ENCODE peak calls at places on chromosomes 7 and 10, in five cellular contexts. Y is CD8-positive, alpha-beta T cell; E is GM23248; S is aorta; L is Peyer's patch. R is an unnamed sample.

GRCh38 chr10:89549510-89549909 is 14.1 kb upstream of the SLC16A12 start:
- DNase-seq in S (no peak), E (no peak), L (no peak), Y (no peak), R (no peak)

GRCh38 chr10:80500572-80501380 is 36.9 kb upstream of the SH2D4B start:
- DNase-seq in E (no peak), L (peak), S (peak), Y (no peak), R (no peak)

GRCh38 chr7:13017325-13017853 is 330.0 kb downstream of the ARL4A start:
- DNase-seq in Y (no peak), E (peak), L (no peak), S (no peak), R (no peak)

GRCh38 chr10:11165591-11166543 is 148.2 kb downstream of the CELF2 start:
- DNase-seq in S (peak), L (peak), Y (peak), E (peak), R (no peak)

GRCh38 chr7:154928136-154929005 is 74.6 kb downstream of the PAXIP1 start:
- DNase-seq in E (peak), S (no peak), Y (peak), L (peak), R (no peak)

GRCh38 chr7:44637788-44638594 is 31.6 kb downstream of the OGDH start:
- DNase-seq in S (no peak), E (peak), L (peak), Y (peak), R (no peak)

GRCh38 chr7:64610997-64611396 is 48.1 kb upstream of the ZNF680 start:
- DNase-seq in E (no peak), Y (no peak), L (no peak), S (no peak), R (no peak)

GRCh38 chr10:123771877-123772644 is 105.9 kb downstream of the GPR26 start:
- DNase-seq in E (no peak), L (no peak), Y (no peak), S (no peak), R (no peak)

GRCh38 chr7:155808551-155809331 is 3.5 kb downstream of the SHH start:
- DNase-seq in E (no peak), S (no peak), L (no peak), Y (no peak), R (no peak)

GRCh38 chr7:30523466-30523865 is 18.8 kb upstream of the GGCT start:
- DNase-seq in E (no peak), L (no peak), Y (no peak), S (no peak), R (no peak)

GRCh38 chr10:89481662-89482061 is 53.7 kb downstream of the SLC16A12 start:
- DNase-seq in L (no peak), E (peak), Y (no peak), S (no peak), R (no peak)

GRCh38 chr7:116500071-116500853 is 724 bp downstream of the CAV2 start:
- DNase-seq in Y (no peak), E (peak), S (peak), L (no peak), R (peak)

GRCh38 chr7:77989981-77990566 is 191.5 kb downstream of the PHTF2 start:
- DNase-seq in L (no peak), S (no peak), E (no peak), Y (no peak), R (no peak)

GRCh38 chr10:95660283-95660682 is 3.8 kb upstream of the ALDH18A1 start:
- DNase-seq in Y (no peak), E (peak), L (no peak), S (no peak), R (no peak)

GRCh38 chr10:112991888-112992491 is 41.9 kb downstream of the TCF7L2 start:
- DNase-seq in Y (no peak), S (no peak), L (no peak), E (no peak), R (no peak)

GRCh38 chr10:132143162-132143561 is 43.6 kb upstream of the DPYSL4 start:
- DNase-seq in L (no peak), S (no peak), Y (no peak), E (no peak), R (no peak)

GRCh38 chr10:61332506-61332905 is 120.7 kb downstream of the TMEM26 start:
- DNase-seq in Y (no peak), S (no peak), L (no peak), E (no peak), R (no peak)

GRCh38 chr10:88881335-88881734 is 1.3 kb downstream of the STAMBPL1 start:
- DNase-seq in S (no peak), Y (no peak), E (peak), L (peak), R (no peak)

GRCh38 chr7:155345490-155345889 is 47.8 kb downstream of the INSIG1 start:
- DNase-seq in L (no peak), S (no peak), Y (no peak), E (no peak), R (no peak)

GRCh38 chr7:43332193-43332796 is 219.8 kb downstream of the HECW1 start:
- DNase-seq in L (no peak), Y (no peak), E (no peak), S (no peak), R (no peak)

GRCh38 chr10:46544989-46545791 is 11.3 kb downstream of the GPRIN2 start:
- DNase-seq in L (peak), Y (no peak), S (peak), E (peak), R (no peak)

GRCh38 chr10:94320285-94320914 is 42.3 kb downstream of the NOC3L start:
- DNase-seq in Y (peak), E (peak), L (peak), S (peak), R (peak)

GRCh38 chr7:157870644-157871290 is 534.0 kb downstream of the DNAJB6 start:
- DNase-seq in L (no peak), Y (no peak), S (no peak), E (no peak), R (no peak)

GRCh38 chr10:28215930-28216329 is 86.9 kb downstream of the MPP7 start:
- DNase-seq in Y (no peak), E (no peak), S (no peak), L (no peak), R (no peak)

GRCh38 chr7:38448076-38448475 is 174.6 kb upstream of the TARP start:
- DNase-seq in L (no peak), E (peak), S (no peak), Y (no peak), R (no peak)

GRCh38 chr7:12951397-12951801 is 264.0 kb downstream of the ARL4A start:
- DNase-seq in L (no peak), Y (no peak), E (peak), S (no peak), R (no peak)

GRCh38 chr10:7559447-7559846 is 107.3 kb downstream of the ITIH5 start:
- DNase-seq in S (no peak), L (no peak), E (peak), Y (no peak), R (no peak)

GRCh38 chr10:7441395-7442161 is 30.7 kb upstream of the SFMBT2 start:
- DNase-seq in Y (no peak), E (no peak), L (no peak), S (no peak), R (no peak)

GRCh38 chr10:131436467-131436866 is 124.9 kb upstream of the TCERG1L start:
- DNase-seq in E (peak), S (no peak), Y (no peak), L (no peak), R (no peak)

GRCh38 chr7:7857143-7857583 is 111.4 kb upstream of the GLCCI1 start:
- DNase-seq in L (no peak), S (no peak), E (no peak), Y (no peak), R (no peak)

GRCh38 chr7:149385195-149385955 is 75.5 kb downstream of the ZNF777 start:
- DNase-seq in S (no peak), L (no peak), Y (no peak), E (no peak), R (no peak)

GRCh38 chr7:127382301-127383085 is 10.0 kb downstream of the ZNF800 start:
- DNase-seq in S (no peak), L (no peak), E (no peak), Y (no peak), R (no peak)

GRCh38 chr7:75699993-75700392 is 38.7 kb downstream of the HIP1 start:
- DNase-seq in Y (no peak), L (no peak), S (peak), E (no peak), R (no peak)

GRCh38 chr7:31120800-31121513 is 68.8 kb downstream of the ADCYAP1R1 start:
- DNase-seq in S (no peak), Y (no peak), E (no peak), L (no peak), R (peak)

GRCh38 chr10:42961156-42961589 is 115.7 kb upstream of the RET start:
- DNase-seq in L (no peak), S (peak), Y (no peak), E (no peak), R (no peak)

GRCh38 chr10:15745748-15746147 is 26.0 kb upstream of the ITGA8 start:
- DNase-seq in E (peak), S (no peak), L (no peak), Y (no peak), R (peak)

GRCh38 chr10:119896061-119896655 is 3.6 kb downstream of the SEC23IP start:
- DNase-seq in E (peak), L (no peak), Y (no peak), S (no peak), R (no peak)

GRCh38 chr10:76202777-76203176 is 771.4 kb downstream of the LRMDA start:
- DNase-seq in E (peak), Y (no peak), L (no peak), S (no peak), R (no peak)

GRCh38 chr7:158613481-158613880 is 25.9 kb upstream of the PTPRN2 start:
- DNase-seq in L (no peak), E (peak), S (no peak), Y (no peak), R (no peak)

GRCh38 chr10:71780161-71780560 is 6.8 kb upstream of the VSIR start:
- DNase-seq in L (no peak), S (no peak), E (no peak), Y (no peak), R (no peak)

GRCh38 chr10:71779641-71780040 is 6.3 kb upstream of the VSIR start:
- DNase-seq in E (no peak), Y (no peak), S (no peak), L (no peak), R (no peak)

GRCh38 chr10:71777213-71777985 is 4.1 kb upstream of the VSIR start:
- DNase-seq in L (no peak), Y (no peak), E (no peak), S (no peak), R (no peak)

GRCh38 chr10:71776528-71776927 is 3.2 kb upstream of the VSIR start:
- DNase-seq in E (no peak), L (no peak), S (no peak), Y (no peak), R (no peak)

DNA sequence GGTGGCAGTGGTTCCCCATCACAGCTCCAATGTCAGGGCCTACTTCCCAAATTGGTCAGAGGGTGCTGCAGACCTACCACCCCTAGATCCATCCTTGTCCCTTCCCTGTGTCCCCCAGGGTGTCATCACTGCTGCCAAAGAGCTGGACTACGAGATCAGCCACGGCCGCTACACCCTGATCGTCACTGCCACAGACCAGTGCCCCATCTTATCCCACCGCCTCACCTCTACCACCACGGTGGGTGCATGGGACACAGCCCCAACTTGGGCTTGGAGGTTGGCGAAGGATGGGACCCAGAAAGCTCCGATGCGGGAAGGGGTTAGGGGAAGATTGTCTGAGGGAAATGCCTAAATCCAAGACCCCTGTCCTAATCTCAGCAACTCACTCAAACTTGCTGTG is 4.8 kb upstream of the VSIR start:
- DNase-seq in Y (no peak), L (no peak), S (no peak), E (no peak), R (no peak)
- H3K27ac ChIP-seq in Y (no peak), L (no peak), S (no peak), E (no peak), R (no peak)

DNA sequence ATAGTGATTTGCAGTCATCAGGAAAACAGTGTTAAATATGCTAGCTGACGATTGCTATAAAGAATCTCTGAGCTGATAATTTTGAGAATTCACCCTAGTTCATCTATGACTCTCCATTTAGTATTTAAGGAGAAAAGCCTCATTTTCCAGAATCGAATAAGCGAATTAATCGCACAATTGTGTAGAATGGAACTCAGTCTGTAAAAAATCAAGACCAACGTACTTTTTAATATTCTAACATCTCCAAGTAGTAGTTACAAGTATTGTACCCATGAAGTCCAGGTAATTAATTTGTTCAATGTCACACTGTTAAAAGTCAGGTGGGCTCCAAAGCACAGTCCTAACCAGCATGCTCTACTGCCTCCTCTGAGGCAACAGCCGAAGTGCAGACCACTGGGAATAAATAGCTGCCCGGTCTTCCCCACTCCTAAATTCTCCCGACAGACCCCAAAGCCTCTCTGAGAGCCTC is 380 bp upstream of the AGBL3 start:
- DNase-seq in L (no peak), E (no peak), S (no peak), Y (no peak), R (no peak)
- H3K27ac ChIP-seq in L (peak), E (peak), S (peak), Y (peak), R (peak)

GRCh38 chr10:121627810-121628209 is 29.6 kb upstream of the FGFR2 start:
- DNase-seq in S (no peak), E (peak), Y (no peak), L (no peak), R (no peak)
- H3K27ac ChIP-seq in S (no peak), E (no peak), Y (no peak), L (no peak), R (no peak)

GRCh38 chr10:70169011-70169410 is 1.3 kb downstream of the SAR1A start:
- DNase-seq in E (peak), S (no peak), L (no peak), Y (no peak), R (no peak)
- H3K27ac ChIP-seq in E (peak), S (no peak), L (peak), Y (peak), R (no peak)

GRCh38 chr7:33764752-33765451 is 140.4 kb upstream of the BMPER start:
- DNase-seq in Y (no peak), L (no peak), S (no peak), E (peak), R (no peak)
- H3K27ac ChIP-seq in Y (no peak), L (no peak), S (no peak), E (peak), R (no peak)

GRCh38 chr7:996089-996872 is 13.3 kb downstream of the CYP2W1 start:
- DNase-seq in Y (no peak), S (no peak), E (no peak), L (no peak), R (no peak)
- H3K27ac ChIP-seq in Y (no peak), S (no peak), E (no peak), L (no peak), R (no peak)

DNA sequence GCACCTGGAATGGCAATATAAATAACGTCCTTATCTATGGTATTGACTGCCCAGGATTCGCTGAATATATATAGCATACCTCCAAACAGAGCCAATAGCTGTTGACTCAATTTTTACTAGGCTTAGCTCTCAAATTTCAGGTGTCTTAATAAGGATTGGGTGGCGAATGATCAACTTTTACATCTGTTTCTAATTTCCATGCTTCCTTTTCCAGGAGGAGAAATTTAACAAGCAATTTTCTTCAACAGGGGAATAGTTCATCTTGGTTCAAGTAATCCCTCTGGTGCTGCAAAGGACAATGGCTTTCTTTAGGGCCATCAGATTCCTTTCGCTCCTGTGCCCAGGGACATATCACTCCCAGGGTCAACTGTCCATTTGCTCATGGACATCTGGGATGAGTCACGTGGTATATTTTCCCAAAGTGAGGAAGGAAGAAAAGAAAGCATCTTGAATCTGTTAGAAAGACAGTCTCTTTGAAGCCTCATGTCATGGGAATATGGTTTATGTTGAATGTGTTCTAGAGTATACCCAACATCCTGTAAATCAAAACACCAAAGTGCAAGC is 313.3 kb downstream of the FRMD4A start:
- DNase-seq in S (no peak), Y (no peak), E (no peak), L (no peak), R (no peak)
- H3K27ac ChIP-seq in S (no peak), Y (no peak), E (no peak), L (no peak), R (no peak)

DNA sequence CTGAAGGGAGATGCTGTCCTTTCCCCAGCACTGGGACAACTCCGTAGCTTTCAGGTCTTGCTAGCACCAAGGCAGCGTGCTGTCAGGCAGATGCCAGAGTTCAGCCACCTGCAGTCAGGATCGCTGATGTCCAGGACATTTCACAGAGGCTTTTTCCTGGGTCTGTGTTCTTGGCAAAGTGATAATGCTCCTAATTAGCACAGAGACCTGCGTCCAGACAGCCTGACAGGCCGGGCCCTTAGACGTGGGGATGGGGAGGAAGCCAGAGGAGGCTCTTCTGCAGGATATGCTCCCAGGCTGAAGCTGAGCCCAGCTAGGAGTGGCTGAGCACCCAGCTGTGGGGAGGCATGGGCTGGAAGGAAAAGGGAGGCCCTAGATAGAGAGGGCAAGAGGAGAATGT is 82.5 kb upstream of the TBX20 start:
- DNase-seq in E (no peak), S (no peak), L (no peak), Y (no peak), R (no peak)
- H3K27ac ChIP-seq in E (no peak), S (no peak), L (no peak), Y (no peak), R (no peak)

DNA sequence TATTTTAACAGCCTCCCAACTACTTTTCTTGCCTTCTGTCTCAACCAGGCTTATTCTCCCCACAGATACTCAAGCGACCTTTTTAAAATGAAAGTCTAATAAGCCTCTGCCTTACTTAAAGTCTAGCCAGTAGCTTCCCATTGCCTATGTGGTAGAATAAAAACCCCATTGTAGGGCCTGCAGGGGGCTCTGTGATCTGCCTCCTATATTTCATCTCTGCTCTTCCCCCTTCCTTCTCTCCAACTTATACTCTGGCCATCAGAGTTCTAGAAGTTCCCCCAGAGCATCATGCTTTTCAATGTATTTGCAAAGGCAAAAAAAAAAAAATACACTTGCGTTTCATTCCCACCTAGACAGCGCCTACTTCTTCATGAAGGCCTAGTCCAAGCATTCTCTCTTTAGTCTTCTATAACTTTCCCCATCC is 167.7 kb upstream of the ADO start:
- DNase-seq in L (no peak), S (no peak), E (no peak), Y (no peak), R (no peak)
- H3K27ac ChIP-seq in L (peak), S (no peak), E (peak), Y (peak), R (no peak)

GRCh38 chr10:63515002-63515763 is 6.0 kb upstream of the REEP3 start:
- DNase-seq in L (no peak), Y (no peak), S (no peak), E (peak), R (no peak)
- H3K27ac ChIP-seq in L (no peak), Y (no peak), S (peak), E (peak), R (peak)

R was measured in lung.